ENCODE peak calls at places on chromosomes 6 and 20, in seven cellular contexts. I is HepG2, B is GM23338, W is K562, K is Panc1, R is A549, G is HL-60. T is an unnamed sample.

GRCh38 chr20:24470782-24471582 is 1.6 kb downstream of the SYNDIG1 start:
- DNase-seq in I (no peak), K (no peak), W (no peak), R (peak), B (peak), G (no peak), T (no peak)

GRCh38 chr6:28522594-28523557 is 2.8 kb upstream of the GPX5 start:
- DNase-seq in R (no peak), I (no peak), K (no peak), G (no peak), B (peak), W (peak), T (no peak)

GRCh38 chr6:18302561-18303439 is 38.5 kb upstream of the DEK start:
- DNase-seq in G (no peak), W (no peak), R (peak), B (peak), I (peak), K (no peak), T (no peak)

GRCh38 chr6:36724514-36725385 is 27.1 kb downstream of the RAB44 start:
- DNase-seq in R (peak), B (peak), K (peak), G (no peak), W (peak), I (peak), T (peak)

GRCh38 chr6:21987501-21987957 is 309.3 kb downstream of the PRL start:
- DNase-seq in R (peak), K (no peak), G (peak), W (peak), B (peak), I (peak), T (peak)

GRCh38 chr6:30928677-30929076 is 3.3 kb downstream of the SFTA2 start:
- DNase-seq in G (no peak), R (peak), K (no peak), I (no peak), W (peak), B (no peak), T (no peak)

GRCh38 chr6:83867527-83868161 is 8.2 kb downstream of the CYB5R4 start:
- DNase-seq in B (peak), W (no peak), R (peak), G (peak), K (peak), I (no peak), T (peak)

GRCh38 chr6:108730556-108731228 is 117.5 kb upstream of the ARMC2 start:
- DNase-seq in W (no peak), B (peak), K (no peak), I (no peak), G (no peak), R (no peak), T (no peak)

GRCh38 chr6:140817176-140817575 is 1315.5 kb upstream of the GJE1 start:
- DNase-seq in B (no peak), K (no peak), G (no peak), I (no peak), W (no peak), R (no peak), T (no peak)

GRCh38 chr20:56391037-56391436 is 978 bp downstream of the AURKA start:
- DNase-seq in I (no peak), K (no peak), B (no peak), G (peak), R (no peak), W (no peak), T (no peak)

GRCh38 chr6:10042280-10042679 is 372.6 kb downstream of the TFAP2A start:
- DNase-seq in B (no peak), G (no peak), I (no peak), W (no peak), R (no peak), K (no peak), T (no peak)

GRCh38 chr20:9500121-9500911 is 14.1 kb upstream of the LAMP5 start:
- DNase-seq in W (no peak), R (no peak), K (no peak), B (no peak), G (no peak), I (no peak), T (no peak)

GRCh38 chr20:6142348-6142993 is 19.6 kb upstream of the FERMT1 start:
- DNase-seq in R (peak), K (peak), G (peak), W (peak), I (peak), B (peak), T (peak)

GRCh38 chr6:54897462-54898189 is 51.1 kb downstream of the FAM83B start:
- DNase-seq in R (no peak), G (no peak), I (no peak), K (no peak), B (no peak), W (no peak), T (no peak)

GRCh38 chr20:34541264-34541901 is 17.1 kb upstream of the MAP1LC3A start:
- DNase-seq in W (no peak), R (no peak), I (no peak), K (no peak), B (no peak), G (no peak), T (no peak)

GRCh38 chr6:169800116-169800667 is 48.8 kb downstream of the ERMARD start:
- DNase-seq in G (no peak), B (no peak), I (peak), K (no peak), R (peak), W (no peak), T (no peak)

GRCh38 chr6:36857325-36857724 is 17.3 kb downstream of the PPIL1 start:
- DNase-seq in B (no peak), K (no peak), G (no peak), W (no peak), R (no peak), I (no peak), T (no peak)

GRCh38 chr6:116120430-116120829 is 5.5 kb downstream of the COL10A1 start:
- DNase-seq in G (no peak), W (no peak), K (no peak), B (no peak), I (no peak), R (no peak), T (no peak)

GRCh38 chr6:37134622-37135191 is 35.2 kb upstream of the PIM1 start:
- DNase-seq in K (peak), R (peak), W (no peak), I (no peak), B (no peak), G (no peak), T (peak)

GRCh38 chr20:20457392-20458126 is 89.7 kb downstream of the INSM1 start:
- DNase-seq in B (no peak), W (no peak), K (no peak), R (no peak), G (no peak), I (no peak), T (no peak)

GRCh38 chr20:12695937-12696336 is 312.8 kb upstream of the SPTLC3 start:
- DNase-seq in I (no peak), W (no peak), B (peak), G (no peak), R (no peak), K (no peak), T (no peak)

GRCh38 chr6:62466607-62467006 is 180.6 kb upstream of the KHDRBS2 start:
- DNase-seq in I (no peak), B (no peak), R (no peak), G (no peak), W (no peak), K (no peak), T (no peak)

GRCh38 chr20:62583424-62583920 is 58.8 kb upstream of the SLCO4A1 start:
- DNase-seq in R (peak), B (peak), K (no peak), W (no peak), I (no peak), G (no peak), T (no peak)

GRCh38 chr6:110622912-110623578 is 146.6 kb upstream of the SLC22A16 start:
- DNase-seq in G (no peak), B (no peak), R (no peak), K (no peak), I (no peak), W (no peak), T (no peak)

GRCh38 chr20:32621071-32621913 is 36.2 kb upstream of the NOL4L start:
- DNase-seq in G (no peak), I (no peak), W (peak), K (no peak), R (no peak), B (no peak), T (peak)

GRCh38 chr6:105259912-105260889 is 80.4 kb upstream of the POPDC3 start:
- DNase-seq in R (no peak), I (no peak), K (no peak), B (no peak), W (no peak), G (no peak), T (no peak)

DNA sequence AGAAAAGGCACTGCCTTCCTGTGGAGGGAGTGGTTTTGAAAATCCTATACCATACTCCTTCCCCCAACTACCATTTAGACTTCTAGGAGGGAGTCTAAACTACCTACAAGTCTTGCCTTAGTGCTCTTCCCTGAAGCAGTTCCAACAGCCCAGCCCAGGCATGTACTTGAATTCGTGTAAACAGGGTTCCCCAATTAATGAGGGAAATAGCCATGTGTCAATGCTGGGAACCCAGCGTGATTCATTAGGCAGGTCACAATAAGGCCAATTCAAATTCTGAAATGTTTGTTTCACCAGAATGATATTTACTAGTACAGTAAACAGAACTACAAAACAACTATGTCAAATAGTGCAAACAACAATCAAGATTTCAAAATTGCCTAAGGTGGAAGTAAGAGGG is 39.2 kb upstream of the SGK1 start:
- DNase-seq in R (no peak), I (no peak), W (no peak), G (no peak), K (no peak), B (no peak), T (no peak)
- TF ChIP-seq REST in R (no peak), I (no peak), W (no peak), G (no peak), K (no peak), B (no peak), T (no peak)

GRCh38 chr20:38241201-38241600 is 19.3 kb downstream of the KIAA1755 start:
- DNase-seq in B (no peak), G (no peak), I (no peak), K (no peak), W (no peak), R (no peak), T (no peak)

GRCh38 chr20:38242848-38243449 is 17.6 kb downstream of the KIAA1755 start:
- DNase-seq in W (peak), K (no peak), G (peak), I (peak), B (peak), R (peak), T (peak)

GRCh38 chr20:38246357-38247165 is 14.0 kb downstream of the KIAA1755 start:
- DNase-seq in R (no peak), I (no peak), B (no peak), G (no peak), K (no peak), W (no peak), T (no peak)

GRCh38 chr20:38245753-38246152 is 14.8 kb downstream of the KIAA1755 start:
- DNase-seq in W (no peak), K (no peak), G (no peak), R (no peak), B (no peak), I (no peak), T (no peak)

GRCh38 chr20:38243617-38244016 is 16.9 kb downstream of the KIAA1755 start:
- DNase-seq in B (no peak), G (peak), W (no peak), K (no peak), I (no peak), R (no peak), T (no peak)
- TF ChIP-seq REST in B (no peak), G (no peak), W (no peak), K (no peak), I (no peak), R (no peak), T (no peak)

DNA sequence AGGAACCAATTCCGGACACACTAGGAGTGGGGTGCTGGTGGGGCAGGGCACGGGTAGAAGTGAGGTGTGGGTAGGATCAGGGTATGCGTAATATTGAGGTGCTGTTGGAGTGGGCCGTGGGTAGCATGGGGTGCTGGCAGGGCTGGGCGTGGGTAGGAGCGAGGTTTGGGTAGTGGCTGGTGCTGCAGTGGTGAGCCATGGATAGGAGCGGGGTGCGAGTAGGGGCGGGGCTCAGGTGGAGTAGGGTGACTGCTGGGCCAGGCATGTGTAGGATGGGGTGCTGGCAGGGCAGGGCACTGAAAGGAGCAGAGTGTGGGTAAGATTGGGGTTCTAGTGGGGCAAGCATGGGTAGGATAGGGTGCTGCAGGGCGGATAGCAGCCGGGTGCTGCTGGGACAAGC is 114.2 kb upstream of the DUSP22 start:
- DNase-seq in I (no peak), G (no peak), W (no peak), R (no peak), K (no peak), B (no peak), T (no peak)
- TF ChIP-seq REST in I (no peak), G (no peak), W (no peak), R (no peak), K (no peak), B (no peak), T (no peak)

GRCh38 chr20:43893930-43894329 is 20.7 kb upstream of the TOX2 start:
- DNase-seq in K (no peak), W (no peak), I (no peak), G (no peak), R (no peak), B (no peak), T (no peak)

GRCh38 chr20:43899274-43899878 is 15.3 kb upstream of the TOX2 start:
- DNase-seq in B (peak), I (no peak), G (no peak), W (no peak), K (no peak), R (no peak), T (no peak)

GRCh38 chr20:43895235-43895634 is 19.4 kb upstream of the TOX2 start:
- DNase-seq in I (no peak), G (no peak), K (no peak), B (no peak), W (no peak), R (no peak), T (no peak)

GRCh38 chr20:43900062-43900461 is 14.6 kb upstream of the TOX2 start:
- DNase-seq in G (no peak), I (no peak), B (no peak), K (no peak), R (no peak), W (no peak), T (no peak)

GRCh38 chr20:43894531-43894930 is 20.1 kb upstream of the TOX2 start:
- DNase-seq in R (no peak), I (no peak), G (no peak), K (no peak), B (peak), W (no peak), T (no peak)
- TF ChIP-seq REST in R (no peak), I (no peak), G (no peak), K (no peak), B (no peak), W (no peak), T (no peak)

DNA sequence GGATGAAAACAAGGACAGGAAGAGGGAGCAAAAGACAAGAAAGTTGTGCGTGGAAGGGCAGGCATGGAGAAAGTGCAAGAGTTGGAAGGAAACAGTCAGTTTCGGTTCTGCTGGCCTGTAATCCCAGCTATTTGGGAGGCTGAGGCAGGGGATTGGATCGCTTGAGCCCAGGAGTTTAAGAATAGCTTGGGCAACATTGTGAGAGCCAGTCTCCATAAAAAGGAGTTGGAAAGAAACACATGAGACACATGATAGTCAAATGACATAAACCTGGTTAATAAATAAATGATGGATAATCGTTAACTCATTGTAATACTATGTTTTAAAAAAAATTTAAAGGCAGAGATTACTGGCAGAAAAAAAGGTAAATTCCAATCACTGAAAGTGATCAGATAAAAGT is 37.3 kb upstream of the PHACTR1 start:
- DNase-seq in B (no peak), R (no peak), K (no peak), I (no peak), G (no peak), W (no peak), T (no peak)
- TF ChIP-seq REST in B (no peak), R (no peak), K (no peak), I (no peak), G (no peak), W (no peak), T (no peak)

GRCh38 chr6:107320126-107320525 is 139.2 kb downstream of the PDSS2 start:
- DNase-seq in I (no peak), R (no peak), G (no peak), B (no peak), W (no peak), K (no peak), T (no peak)

GRCh38 chr6:107315116-107315515 is 144.2 kb downstream of the PDSS2 start:
- DNase-seq in W (no peak), G (no peak), K (no peak), B (no peak), I (no peak), R (no peak), T (no peak)

GRCh38 chr6:107321793-107322192 is 137.6 kb downstream of the PDSS2 start:
- DNase-seq in W (no peak), B (no peak), K (no peak), R (no peak), G (no peak), I (no peak), T (no peak)

GRCh38 chr6:107314644-107315043 is 144.7 kb downstream of the PDSS2 start:
- DNase-seq in G (no peak), R (no peak), I (peak), W (no peak), K (no peak), B (no peak), T (no peak)

DNA sequence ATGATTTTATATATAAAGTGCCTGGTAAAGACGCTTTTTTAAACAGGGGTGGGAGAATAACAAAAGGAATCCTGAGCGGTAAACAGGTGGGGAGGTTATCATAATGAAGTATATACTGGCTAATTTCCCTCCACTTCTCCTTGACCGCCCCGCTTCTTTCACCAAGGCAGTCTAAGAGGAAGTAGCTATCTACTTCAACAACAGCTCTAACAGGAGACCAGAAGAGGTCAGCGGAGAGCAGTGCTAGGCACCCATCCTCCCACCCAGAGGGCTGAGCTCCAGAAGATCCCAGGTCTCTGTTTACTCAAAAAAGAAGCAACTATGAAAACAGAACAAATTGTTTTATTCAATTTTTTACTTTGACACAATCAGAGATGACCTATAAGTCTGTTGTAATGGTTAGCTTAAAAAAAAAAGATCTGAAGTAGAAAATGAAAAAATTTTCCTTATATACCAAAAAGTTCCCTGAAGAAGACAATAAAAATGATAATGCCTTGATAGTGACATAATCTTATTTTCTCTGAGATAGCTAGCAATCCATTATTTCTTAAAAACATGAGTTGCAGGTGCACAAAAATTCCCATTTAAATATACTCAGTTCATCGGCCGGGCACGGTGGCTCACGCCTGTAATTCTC is 141.1 kb downstream of the PDSS2 start:
- DNase-seq in B (peak), G (peak), R (peak), W (peak), I (peak), K (peak), T (peak)
- TF ChIP-seq REST in B (no peak), G (no peak), R (no peak), W (no peak), I (no peak), K (no peak), T (no peak)

GRCh38 chr6:137823826-137824501 is 43.1 kb upstream of the TNFAIP3 start:
- DNase-seq in R (peak), I (no peak), K (no peak), G (no peak), W (peak), B (peak), T (no peak)
- TF ChIP-seq REST in R (no peak), I (no peak), K (no peak), G (no peak), W (no peak), B (no peak), T (no peak)

DNA sequence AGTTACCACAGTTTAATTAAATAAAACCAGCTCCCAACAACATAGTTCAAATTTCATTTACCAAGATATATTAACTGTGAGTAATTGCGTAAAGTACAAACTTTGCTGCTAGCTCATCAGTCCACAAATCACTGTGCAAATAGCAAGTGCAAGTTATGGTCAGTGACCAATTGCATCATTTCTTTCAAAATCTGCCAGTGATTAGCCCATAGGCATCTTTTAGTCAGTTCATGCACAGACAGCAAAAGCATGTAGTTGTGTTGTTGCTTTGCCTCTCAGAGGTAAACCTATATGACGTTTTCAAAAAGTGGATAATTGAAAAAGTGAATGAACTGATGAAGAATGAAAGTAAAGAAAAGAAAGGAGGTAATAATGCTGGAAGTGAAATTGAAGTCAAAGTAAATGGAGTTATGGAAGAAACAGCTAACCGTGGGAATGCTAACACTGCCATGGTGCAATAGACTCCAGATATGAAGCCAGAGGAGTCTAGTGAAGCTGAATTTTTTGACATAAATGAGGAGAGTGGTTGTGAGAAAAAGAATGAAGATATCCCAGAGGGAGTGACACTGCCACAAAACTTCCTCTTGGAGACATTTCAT is 36.5 kb downstream of the ENPP1 start:
- DNase-seq in I (peak), B (no peak), R (peak), K (peak), W (no peak), G (no peak), T (no peak)
- TF ChIP-seq REST in I (peak), B (no peak), R (no peak), K (no peak), W (no peak), G (no peak), T (no peak)

GRCh38 chr20:16846011-16846410 is 97.9 kb downstream of the OTOR start:
- DNase-seq in B (no peak), K (no peak), W (no peak), G (no peak), I (no peak), R (no peak), T (no peak)
- TF ChIP-seq REST in B (no peak), K (no peak), W (no peak), G (no peak), I (no peak), R (no peak), T (no peak)

T was measured in HCT116.